ENCODE peak calls at places on chromosomes 3 and 15, in ten cellular contexts. S, W, O, L, B, Q, I, D, P and T are unnamed samples.

GRCh38 chr15:77419050-77419835 is 661 bp downstream of the PEAK1 start:
- DNase-seq in D (peak; percentile 44), L (peak; percentile 53), P (peak; percentile 1), Q (peak; percentile 48), W (peak; percentile 68), I (peak; percentile 51), O (peak; percentile 6), S (peak; percentile 32), B (peak; percentile 52), T (peak; percentile 67)

GRCh38 chr3:98966434-98966833 is 64.9 kb upstream of the DCBLD2 start:
- DNase-seq in W (no peak), I (no peak), D (no peak), S (no peak), L (no peak), B (no peak), P (no peak), Q (no peak), O (no peak), T (no peak)

GRCh38 chr3:188760408-188760807 is 411.4 kb upstream of the TPRG1 start:
- DNase-seq in D (no peak), W (no peak), Q (peak; percentile 40), P (no peak), B (no peak), O (peak; percentile 56), L (no peak), S (no peak), I (no peak), T (no peak)

GRCh38 chr15:95511680-95512079 is 818.8 kb upstream of the NR2F2 start:
- DNase-seq in I (no peak), S (no peak), W (no peak), O (no peak), Q (peak; percentile 44), L (no peak), P (no peak), D (no peak), B (no peak), T (no peak)

GRCh38 chr3:65733459-65733858 is 305.3 kb downstream of the MAGI1 start:
- DNase-seq in D (no peak), I (no peak), W (no peak), Q (no peak), L (no peak), O (no peak), B (no peak), P (no peak), S (no peak), T (no peak)

GRCh38 chr3:64187065-64187959 is 38.0 kb downstream of the PRICKLE2 start:
- DNase-seq in S (peak; percentile 58), B (peak; percentile 68), O (peak; percentile 97), W (peak; percentile 77), I (peak; percentile 75), D (no peak), L (no peak), P (peak; percentile 77), Q (peak; percentile 97), T (no peak)

GRCh38 chr15:48939686-48940085 is 24.0 kb downstream of the SHC4 start:
- DNase-seq in O (peak; percentile 95), W (no peak), L (no peak), P (no peak), Q (peak; percentile 97), I (no peak), D (no peak), S (no peak), B (peak; percentile 17), T (no peak)

GRCh38 chr3:171944109-171945016 is 95.0 kb upstream of the FNDC3B start:
- DNase-seq in D (no peak), B (no peak), S (no peak), I (no peak), P (no peak), L (no peak), W (no peak), O (peak; percentile 39), Q (peak; percentile 39), T (no peak)

GRCh38 chr3:39325223-39325622 is 4.3 kb upstream of the CCR8 start:
- DNase-seq in P (no peak), O (no peak), I (no peak), S (no peak), Q (no peak), B (no peak), L (no peak), W (no peak), D (no peak), T (no peak)

GRCh38 chr3:49607105-49607591 is 52.9 kb downstream of the BSN start:
- DNase-seq in P (no peak), W (peak; percentile 59), I (peak; percentile 16), O (no peak), B (no peak), D (no peak), Q (no peak), L (no peak), S (no peak), T (no peak)

GRCh38 chr15:39799552-39800011 is 16.9 kb upstream of the FSIP1 start:
- DNase-seq in I (no peak), D (no peak), P (no peak), W (peak; percentile 68), Q (no peak), S (no peak), O (no peak), L (no peak), B (no peak), T (no peak)

GRCh38 chr15:70463453-70463834 is 299.9 kb downstream of the UACA start:
- DNase-seq in I (no peak), S (no peak), L (no peak), B (no peak), D (no peak), W (no peak), P (no peak), O (no peak), Q (no peak), T (peak; percentile 99)

GRCh38 chr3:51938780-51939425 is 2.8 kb downstream of the RRP9 start:
- DNase-seq in S (no peak), P (no peak), I (no peak), D (no peak), O (no peak), L (no peak), W (peak; percentile 39), Q (no peak), B (no peak), T (no peak)

GRCh38 chr3:160686955-160687535 is 10.1 kb downstream of the ARL14 start:
- DNase-seq in W (no peak), L (no peak), P (peak; percentile 60), B (no peak), D (no peak), O (peak; percentile 50), I (no peak), Q (peak; percentile 48), S (no peak), T (peak; percentile 16)

GRCh38 chr15:25691544-25692430 is 171.3 kb downstream of the ATP10A start:
- DNase-seq in P (no peak), I (no peak), L (no peak), Q (peak; percentile 26), W (peak; percentile 63), O (peak; percentile 37), D (no peak), S (no peak), B (no peak), T (peak; percentile 0)

GRCh38 chr3:36811768-36812167 is 47.4 kb upstream of the DCLK3 start:
- DNase-seq in P (no peak), I (no peak), O (no peak), B (no peak), S (no peak), W (no peak), D (no peak), Q (no peak), L (no peak), T (no peak)

GRCh38 chr3:41673643-41674042 is 288.3 kb downstream of the ULK4 start:
- DNase-seq in W (no peak), I (no peak), P (no peak), O (peak; percentile 67), S (no peak), B (no peak), D (no peak), L (no peak), Q (peak; percentile 18), T (no peak)

GRCh38 chr3:44762170-44762677 is 630 bp downstream of the KIF15 start:
- DNase-seq in L (no peak), W (no peak), O (peak; percentile 14), D (no peak), B (no peak), I (no peak), S (no peak), Q (peak; percentile 13), P (peak; percentile 7), T (peak; percentile 71)

GRCh38 chr15:73584699-73585420 is 48.3 kb downstream of the NPTN start:
- DNase-seq in P (no peak), I (no peak), B (no peak), O (no peak), Q (no peak), D (no peak), W (no peak), S (no peak), L (no peak), T (peak; percentile 77)

GRCh38 chr3:143736651-143737050 is 111.6 kb downstream of the SLC9A9 start:
- DNase-seq in W (no peak), O (peak; percentile 11), D (no peak), B (no peak), P (no peak), L (no peak), I (no peak), Q (peak; percentile 7), S (no peak), T (no peak)

GRCh38 chr3:189517981-189518380 is 113.2 kb upstream of the TP63 start:
- DNase-seq in L (no peak), Q (no peak), I (no peak), O (no peak), W (no peak), D (no peak), B (no peak), P (no peak), S (no peak), T (no peak)

GRCh38 chr3:49668414-49668797 is 5.7 kb upstream of the APEH start:
- DNase-seq in S (no peak), I (no peak), L (no peak), Q (no peak), B (no peak), P (no peak), W (no peak), O (no peak), D (no peak), T (no peak)

GRCh38 chr15:86063328-86064180 is 16.1 kb upstream of the AGBL1 start:
- DNase-seq in P (no peak), Q (no peak), W (no peak), I (no peak), O (no peak), D (no peak), L (no peak), S (no peak), B (no peak), T (no peak)

GRCh38 chr3:10224794-10225660 is 23.2 kb upstream of the TATDN2 start:
- DNase-seq in W (peak; percentile 86), L (peak; percentile 67), O (peak; percentile 76), S (peak; percentile 60), P (peak; percentile 26), I (peak; percentile 74), D (peak; percentile 66), Q (peak; percentile 82), B (peak; percentile 63), T (peak; percentile 92)